ENCODE peak calls at places on chromosomes 5 and 9, in four cellular contexts. V is SHP77, D is coronary artery, P is epithelial cell of esophagus. W is an unnamed sample.

GRCh38 chr5:68489556-68489955 is 274.0 kb downstream of the PIK3R1 start:
- DNase-seq in P (no peak), V (no peak), D (no peak), W (no peak)

GRCh38 chr9:36817160-36817834 is 216.8 kb downstream of the PAX5 start:
- DNase-seq in D (no peak), P (no peak), V (no peak), W (no peak)

GRCh38 chr5:77748160-77748559 is 28.0 kb downstream of the TBCA start:
- DNase-seq in P (no peak), D (no peak), V (no peak), W (no peak)

GRCh38 chr9:15505927-15506326 is 4.8 kb downstream of the PSIP1 start:
- DNase-seq in D (no peak), V (no peak), P (no peak), W (no peak)

GRCh38 chr5:132257131-132258101 is at the start of gene PDLIM4:
- DNase-seq in V (no peak), D (peak), P (peak), W (no peak)

GRCh38 chr9:113953541-113953940 is 77.4 kb downstream of the ZNF618 start:
- DNase-seq in D (peak), P (no peak), V (no peak), W (no peak)

GRCh38 chr5:94407023-94407422 is 211.4 kb downstream of the KIAA0825 start:
- DNase-seq in P (peak), D (no peak), V (no peak), W (no peak)

GRCh38 chr9:136645903-136646754 is 16.6 kb upstream of the EGFL7 start:
- DNase-seq in D (no peak), P (no peak), V (no peak), W (no peak)

GRCh38 chr5:597871-598563 is 14.1 kb upstream of the CEP72 start:
- DNase-seq in D (no peak), V (no peak), P (no peak), W (no peak)

GRCh38 chr5:17802256-17802655 is 168.0 kb downstream of the TAF11L14 start:
- DNase-seq in P (no peak), D (no peak), V (no peak), W (no peak)